ENCODE peak calls at places on chromosomes 12 and 14, in seven cellular contexts. N, K, C, U, Z, Y and E are unnamed samples.

GRCh38 chr14:26594756-26595545 is 2.9 kb downstream of the NOVA1 start:
- DNase-seq in U (peak), Y (no peak), Z (no peak), K (no peak), C (no peak), N (no peak), E (no peak)

GRCh38 chr12:70994217-70994788 is 73.8 kb upstream of the PTPRR start:
- DNase-seq in Z (no peak), U (peak), Y (no peak), K (no peak), N (no peak), C (no peak), E (no peak)

GRCh38 chr14:29773990-29774389 is 153.7 kb downstream of the PRKD1 start:
- DNase-seq in Y (no peak), N (peak), C (no peak), K (no peak), U (no peak), Z (no peak), E (no peak)

GRCh38 chr12:121582583-121583333 is 1.9 kb upstream of the KDM2B start:
- DNase-seq in C (no peak), Y (no peak), Z (no peak), K (no peak), N (no peak), U (no peak), E (no peak)

GRCh38 chr12:3564861-3565260 is 73.9 kb downstream of the PRMT8 start:
- DNase-seq in K (no peak), N (no peak), U (no peak), Y (no peak), Z (no peak), C (no peak), E (no peak)

GRCh38 chr14:85531141-85531593 is 1.2 kb downstream of the FLRT2 start:
- DNase-seq in C (no peak), K (peak), U (peak), Z (peak), N (no peak), Y (no peak), E (no peak)

GRCh38 chr14:104770851-104771272 is 17.9 kb downstream of the SIVA1 start:
- DNase-seq in K (no peak), Y (no peak), N (no peak), C (no peak), Z (peak), U (no peak), E (no peak)

GRCh38 chr14:60724080-60724618 is at the start of gene SIX4:
- DNase-seq in C (peak), Y (peak), K (peak), N (peak), Z (peak), U (peak), E (peak)

GRCh38 chr12:6383572-6384498 is at the start of gene LTBR:
- DNase-seq in K (peak), C (peak), U (peak), Y (peak), Z (peak), N (no peak), E (peak)

GRCh38 chr12:66144796-66145754 is 14.5 kb upstream of the LLPH start:
- DNase-seq in N (peak), K (no peak), Z (peak), C (no peak), U (peak), Y (no peak), E (no peak)

GRCh38 chr14:75570797-75571196 is 7.6 kb upstream of the FLVCR2 start:
- DNase-seq in Z (no peak), N (no peak), C (no peak), U (no peak), K (no peak), Y (no peak), E (no peak)

GRCh38 chr12:96743606-96744005 is 163.5 kb upstream of the NEDD1 start:
- DNase-seq in C (no peak), K (no peak), Y (no peak), Z (no peak), N (no peak), U (peak), E (no peak)

GRCh38 chr12:12336511-12336910 is 13.5 kb downstream of the MANSC1 start:
- DNase-seq in C (no peak), Z (no peak), N (no peak), K (no peak), U (no peak), Y (no peak), E (no peak)

GRCh38 chr12:105574056-105574715 is 243.7 kb downstream of the C12orf75 start:
- DNase-seq in Y (no peak), K (no peak), Z (no peak), C (no peak), N (no peak), U (no peak), E (no peak)

GRCh38 chr12:15276088-15276698 is 46.1 kb upstream of the PTPRO start:
- DNase-seq in C (no peak), Z (peak), N (peak), U (peak), Y (no peak), K (peak), E (no peak)

GRCh38 chr12:95978351-95978750 is 17.8 kb downstream of the HAL start:
- DNase-seq in N (no peak), C (no peak), Z (no peak), U (no peak), K (no peak), Y (no peak), E (no peak)

GRCh38 chr12:76432733-76433132 is 84.5 kb upstream of the BBS10 start:
- DNase-seq in C (no peak), U (no peak), Y (no peak), Z (no peak), K (no peak), N (no peak), E (no peak)

GRCh38 chr12:100827901-100828520 is 33.4 kb downstream of the ANO4 start:
- DNase-seq in Y (no peak), K (peak), C (no peak), N (peak), U (peak), Z (peak), E (no peak)

GRCh38 chr14:99756796-99757195 is 36.4 kb upstream of the EML1 start:
- DNase-seq in C (no peak), Z (no peak), K (no peak), U (peak), Y (no peak), N (no peak), E (no peak)

GRCh38 chr12:4148418-4149056 is 125.0 kb upstream of the CCND2 start:
- DNase-seq in N (no peak), C (no peak), U (no peak), Z (no peak), Y (no peak), K (no peak), E (no peak)

GRCh38 chr14:101256266-101256665 is 305.0 kb upstream of the DIO3 start:
- DNase-seq in U (no peak), C (no peak), K (peak), Y (no peak), N (no peak), Z (no peak), E (no peak)

GRCh38 chr14:98210045-98210678 is 1061.8 kb downstream of the BCL11B start:
- DNase-seq in Z (no peak), C (no peak), N (no peak), K (no peak), U (no peak), Y (no peak), E (no peak)

GRCh38 chr12:2268478-2269286 is 215.9 kb downstream of the CACNA1C start:
- DNase-seq in C (no peak), K (no peak), N (no peak), Z (no peak), Y (no peak), U (peak), E (no peak)

GRCh38 chr12:25715147-25715546 is 162.1 kb upstream of the LMNTD1 start:
- DNase-seq in C (no peak), N (no peak), K (no peak), Z (no peak), U (peak), Y (no peak), E (no peak)

GRCh38 chr12:31234955-31235867 is 90.7 kb downstream of the SINHCAF start:
- DNase-seq in K (no peak), Y (no peak), U (peak), N (peak), Z (peak), C (no peak), E (no peak)

GRCh38 chr14:64340560-64341196 is 46.5 kb upstream of the ESR2 start:
- DNase-seq in Z (no peak), C (no peak), K (no peak), Y (no peak), N (no peak), U (no peak), E (no peak)

GRCh38 chr12:55703288-55703687 is 4.4 kb downstream of the ITGA7 start:
- DNase-seq in C (no peak), K (no peak), Y (no peak), U (no peak), N (no peak), Z (no peak), E (no peak)

GRCh38 chr12:129911437-129912049 is 7.7 kb upstream of the TMEM132D start:
- DNase-seq in C (no peak), Y (no peak), Z (peak), N (peak), K (peak), U (peak), E (peak)

GRCh38 chr12:5317556-5317955 is 114.4 kb upstream of the NTF3 start:
- DNase-seq in Z (no peak), K (no peak), N (no peak), U (no peak), Y (no peak), C (no peak), E (no peak)

GRCh38 chr14:65206448-65207096 is 104.3 kb upstream of the MAX start:
- DNase-seq in N (no peak), Y (peak), C (no peak), K (peak), U (peak), Z (no peak), E (no peak)

GRCh38 chr14:21231020-21231652 is 38.1 kb downstream of the HNRNPC start:
- DNase-seq in N (no peak), K (no peak), U (no peak), Z (no peak), Y (no peak), C (no peak), E (no peak)

GRCh38 chr14:24422261-24422660 is 7.2 kb downstream of the CBLN3 start:
- DNase-seq in Y (no peak), U (no peak), K (no peak), N (no peak), Z (no peak), C (no peak), E (no peak)

GRCh38 chr12:76276499-76277151 is 71.6 kb downstream of the BBS10 start:
- DNase-seq in Y (no peak), C (no peak), U (no peak), N (no peak), Z (no peak), K (no peak), E (no peak)

GRCh38 chr14:49582211-49582977 is 3.8 kb downstream of the RPS29 start:
- DNase-seq in C (no peak), K (no peak), U (no peak), Z (no peak), N (no peak), Y (no peak), E (no peak)

GRCh38 chr14:99686557-99687283 is 2.6 kb downstream of the CYP46A1 start:
- DNase-seq in Z (no peak), U (no peak), N (no peak), C (no peak), Y (no peak), K (peak), E (no peak)

GRCh38 chr12:109871678-109872314 is 8.5 kb downstream of the GLTP start:
- DNase-seq in Z (no peak), K (no peak), Y (no peak), N (no peak), C (no peak), U (peak), E (no peak)

GRCh38 chr12:1820191-1820599 is at the start of gene LRTM2:
- DNase-seq in U (no peak), K (no peak), Z (no peak), Y (no peak), C (no peak), N (peak), E (no peak)

GRCh38 chr14:69768873-69769272 is 1.9 kb downstream of the SRSF5 start:
- DNase-seq in N (no peak), K (no peak), U (peak), Y (no peak), Z (no peak), C (no peak), E (no peak)

GRCh38 chr14:104388631-104389325 is 190.8 kb upstream of the C14orf180 start:
- DNase-seq in Z (no peak), K (peak), Y (no peak), N (no peak), U (no peak), C (no peak), E (no peak)